ENCODE peak calls at places on chromosomes 12 and 14, in ten cellular contexts. S is uterus; E is nephron progenitor cell; C is CD4-positive, alpha-beta T cell; F is neural crest cell; B is hepatocyte; V is endodermal cell; A is mammary epithelial cell; J is HFF-Myc; H is choroid plexus epithelial cell. O is an unnamed sample.

GRCh38 chr14:92397839-92398564 is 75.0 kb downstream of the SLC24A4 start:
- DNase-seq in S (no peak), E (no peak), F (no peak), H (no peak), B (no peak), V (no peak), C (no peak), J (no peak), A (no peak), O (no peak)

GRCh38 chr12:50200507-50201273 is 33.5 kb upstream of the CERS5 start:
- DNase-seq in S (no peak), E (no peak), C (no peak), J (no peak), B (no peak), H (peak), F (no peak), V (no peak), A (peak), O (no peak)

GRCh38 chr14:39339003-39339402 is 93.2 kb downstream of the FBXO33 start:
- DNase-seq in A (no peak), J (no peak), B (peak), H (peak), F (no peak), S (no peak), V (peak), E (peak), C (no peak), O (no peak)

GRCh38 chr12:116161588-116161987 is 115.9 kb downstream of the MED13L start:
- DNase-seq in C (no peak), E (no peak), F (no peak), B (no peak), J (no peak), V (no peak), S (no peak), A (no peak), H (peak), O (no peak)

GRCh38 chr14:95614335-95614734 is 71.9 kb upstream of the TCL1B start:
- DNase-seq in B (peak), E (no peak), J (no peak), V (no peak), F (no peak), H (no peak), C (no peak), A (peak), S (no peak), O (no peak)

GRCh38 chr14:35420036-35420811 is 15.7 kb upstream of the NFKBIA start:
- DNase-seq in C (no peak), A (peak), E (no peak), J (peak), H (peak), B (no peak), V (no peak), F (no peak), S (no peak), O (no peak)

GRCh38 chr12:52257074-52257551 is 17.3 kb upstream of the KRT86 start:
- DNase-seq in B (no peak), A (no peak), E (no peak), F (no peak), J (no peak), H (no peak), S (no peak), V (no peak), C (no peak), O (no peak)

GRCh38 chr14:61472801-61473376 is 151.5 kb downstream of the PRKCH start:
- DNase-seq in E (no peak), S (no peak), H (no peak), C (peak), V (peak), F (no peak), J (no peak), B (no peak), A (no peak), O (no peak)

GRCh38 chr14:100030441-100031153 is 34.6 kb upstream of the EVL start:
- DNase-seq in V (no peak), H (peak), J (no peak), E (no peak), C (no peak), A (peak), S (peak), B (peak), F (no peak), O (no peak)

GRCh38 chr12:50188280-50188781 is 21.2 kb upstream of the CERS5 start:
- DNase-seq in V (no peak), J (no peak), C (no peak), F (no peak), A (peak), E (no peak), B (peak), S (peak), H (peak), O (no peak)

GRCh38 chr14:25231006-25231405 is 181.1 kb upstream of the STXBP6 start:
- DNase-seq in V (no peak), E (no peak), H (peak), J (no peak), A (no peak), B (no peak), C (no peak), S (no peak), F (no peak), O (no peak)

GRCh38 chr14:102050625-102051024 is 36.2 kb downstream of the HSP90AA1 start:
- DNase-seq in C (no peak), J (no peak), F (no peak), B (no peak), V (no peak), H (no peak), A (no peak), E (peak), S (no peak), O (no peak)

GRCh38 chr12:124730455-124730932 is 133.2 kb downstream of the SCARB1 start:
- DNase-seq in F (no peak), J (no peak), B (peak), H (peak), C (no peak), S (peak), E (no peak), V (no peak), A (no peak), O (no peak)

GRCh38 chr12:107134558-107134957 is 41.2 kb upstream of the CRY1 start:
- DNase-seq in V (peak), C (no peak), F (no peak), J (peak), B (peak), A (no peak), E (no peak), H (no peak), S (no peak), O (no peak)

GRCh38 chr12:55830601-55831406 is 1.4 kb upstream of the DNAJC14 start:
- DNase-seq in A (no peak), J (no peak), S (peak), B (peak), V (peak), E (peak), H (peak), C (peak), F (peak), O (no peak)

DNA sequence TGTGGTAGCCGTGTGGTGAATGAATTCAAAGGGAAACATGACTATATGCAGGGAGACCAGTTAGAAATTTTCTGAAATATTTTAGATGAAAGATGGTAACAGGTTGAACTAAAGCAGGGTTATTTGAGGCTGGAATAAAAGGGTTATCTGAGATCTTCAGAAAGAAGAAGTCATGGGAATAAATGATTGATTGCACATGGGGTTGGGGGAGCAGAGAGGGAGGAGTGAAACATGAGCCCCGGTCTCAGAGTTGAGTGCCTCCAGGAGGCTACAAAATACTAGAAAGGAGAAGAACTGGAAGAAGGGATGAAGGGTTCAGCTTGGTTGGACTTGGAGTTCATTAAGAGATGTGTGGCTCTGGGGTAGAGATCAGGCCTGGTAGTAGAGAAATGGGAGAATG is 16.3 kb upstream of the FGF23 start:
- DNase-seq in B (no peak), A (no peak), F (no peak), V (no peak), S (no peak), C (no peak), H (no peak), J (no peak), E (no peak), O (no peak)
- TF ChIP-seq CTCF in B (no peak), A (no peak), F (no peak), V (no peak), S (no peak), C (no peak), H (no peak), J (no peak), E (no peak), O (no peak)

DNA sequence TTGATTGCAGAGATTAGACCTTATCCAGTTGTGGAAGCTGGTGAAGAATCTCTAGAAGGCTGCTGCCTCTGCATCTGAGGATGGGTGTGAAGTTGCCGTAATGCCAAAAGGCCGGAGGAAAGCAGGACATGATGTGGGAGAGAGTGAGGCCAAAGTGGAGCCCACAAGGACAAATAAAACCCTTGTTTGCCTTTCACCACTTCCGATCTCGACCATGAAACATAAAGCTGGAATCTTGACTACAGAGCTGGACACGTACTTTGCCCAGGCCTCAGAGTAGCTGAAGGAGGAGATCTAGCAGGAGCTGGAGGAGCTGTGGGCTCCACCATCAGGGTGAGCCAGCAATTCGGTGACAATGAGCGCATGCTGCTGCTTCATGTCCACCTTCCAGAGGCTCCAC is 5.0 kb upstream of the CACNA1C start:
- DNase-seq in A (no peak), V (no peak), S (no peak), B (no peak), J (no peak), H (no peak), F (no peak), E (no peak), C (no peak), O (no peak)
- TF ChIP-seq CTCF in A (no peak), V (no peak), S (no peak), B (no peak), J (no peak), H (no peak), F (no peak), E (no peak), C (no peak), O (no peak)

GRCh38 chr12:67994046-67994445 is 4.8 kb downstream of the IFNG-AS1 start:
- DNase-seq in S (no peak), C (no peak), A (no peak), H (no peak), B (no peak), E (no peak), V (no peak), J (no peak), F (no peak), O (no peak)
- TF ChIP-seq CTCF in S (no peak), C (no peak), A (no peak), H (no peak), B (no peak), E (no peak), V (peak), J (no peak), F (no peak), O (no peak)

DNA sequence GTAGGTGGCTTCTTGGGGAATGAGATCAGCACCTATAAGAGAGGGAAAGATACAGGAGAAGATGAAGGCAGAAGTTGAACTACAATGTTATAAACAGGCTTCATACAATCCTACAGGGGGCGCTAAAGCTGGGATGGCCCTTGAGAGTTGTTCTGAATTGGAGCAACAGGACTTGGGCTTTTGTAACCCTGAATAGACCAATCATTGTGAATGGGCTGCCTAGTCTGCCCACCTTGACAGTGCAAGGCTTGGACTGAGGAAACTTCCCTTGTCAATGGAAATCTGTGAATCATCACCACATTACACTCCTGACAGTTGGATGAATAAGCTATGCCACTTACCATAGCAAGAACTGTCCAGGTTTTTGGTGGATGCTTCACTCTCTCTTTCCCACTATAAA is 306.1 kb downstream of the KCNC2 start:
- DNase-seq in E (no peak), C (no peak), J (no peak), B (no peak), V (peak), H (no peak), F (no peak), A (peak), S (no peak), O (no peak)
- TF ChIP-seq CTCF in E (peak), C (no peak), J (peak), B (no peak), V (peak), H (peak), F (peak), A (peak), S (no peak), O (no peak)

O was measured in activated B cell treated with CpG ODN at 0.5 μM for 24 hours.